ENCODE peak calls at places on chromosome 15, in ten cellular contexts. N is GM20000, Q is upper lobe of right lung, S is progenitor cell of endocrine pancreas, A is NCI-H1105, X is HFFc6, Y is WTC11, L is HTR-8/SVneo, Z is A549, K is body of pancreas. J is an unnamed sample.

GRCh38 chr15:51198701-51199253 is 104.1 kb upstream of the TNFAIP8L3 start:
- DNase-seq in N (no peak), Y (no peak), K (no peak), S (no peak), Z (no peak), L (no peak), X (no peak), Q (no peak), A (no peak), J (no peak)

GRCh38 chr15:67018026-67018425 is 47.4 kb upstream of the SMAD3 start:
- DNase-seq in Y (no peak), N (no peak), K (no peak), A (no peak), X (no peak), S (no peak), L (no peak), Q (no peak), Z (no peak), J (no peak)

GRCh38 chr15:58510715-58511465 is 79.1 kb downstream of the LIPC start:
- DNase-seq in N (no peak), K (no peak), Y (no peak), L (no peak), X (peak; percentile 15), S (no peak), Q (no peak), Z (no peak), A (no peak), J (peak; percentile 44)

GRCh38 chr15:68678746-68679145 is 100.0 kb downstream of the CORO2B start:
- DNase-seq in S (no peak), L (no peak), Q (no peak), Y (no peak), X (no peak), N (no peak), Z (no peak), K (no peak), A (no peak), J (no peak)

GRCh38 chr15:72521682-72522081 is 47.6 kb downstream of the ARIH1 start:
- DNase-seq in Y (no peak), K (no peak), Z (no peak), A (no peak), N (no peak), Q (no peak), X (no peak), S (no peak), L (no peak), J (peak; percentile 40)

GRCh38 chr15:60062826-60063225 is 58.7 kb downstream of the FOXB1 start:
- DNase-seq in S (no peak), N (no peak), Q (no peak), X (no peak), K (no peak), Y (no peak), A (no peak), Z (no peak), L (no peak), J (no peak)

GRCh38 chr15:68113751-68114150 is 59.6 kb downstream of the PIAS1 start:
- DNase-seq in A (no peak), K (no peak), X (no peak), L (no peak), N (no peak), Z (no peak), S (no peak), Y (no peak), Q (no peak), J (no peak)

GRCh38 chr15:75307778-75308390 is 25.2 kb downstream of the GOLGA6D start:
- DNase-seq in N (no peak), A (no peak), L (peak; percentile 55), Q (peak; percentile 72), S (peak; percentile 44), Z (peak; percentile 77), Y (peak; percentile 90), K (peak; percentile 68), X (peak; percentile 15), J (peak; percentile 12)

GRCh38 chr15:33126559-33127290 is 67.8 kb downstream of the FMN1 start:
- DNase-seq in S (no peak), N (no peak), K (peak; percentile 76), X (peak; percentile 94), A (peak; percentile 71), Y (no peak), Q (peak; percentile 67), Z (peak; percentile 70), L (peak; percentile 72), J (peak; percentile 97)

J was measured in endothelial cell of umbilical vein.